ENCODE peak calls at places on chromosome 19, in four cellular contexts. X is GM12878, K is NT2/D1, V is H1. U is an unnamed sample.

GRCh38 chr19:16078759-16079707 is 2.7 kb downstream of the TPM4 start:
- DNase-seq in X (peak), K (no peak), V (no peak), U (peak)

GRCh38 chr19:12834418-12834943 is at the start of gene RTBDN:
- DNase-seq in X (no peak), K (no peak), V (no peak), U (no peak)

GRCh38 chr19:44912854-44913253 is 1.6 kb upstream of the APOC1 start:
- DNase-seq in X (no peak), K (no peak), V (no peak), U (no peak)

GRCh38 chr19:7772752-7773291 is 9.8 kb downstream of the CLEC4M start:
- DNase-seq in X (peak), K (no peak), V (no peak), U (no peak)

GRCh38 chr19:38405276-38405675 is 2.4 kb downstream of the FAM98C start:
- DNase-seq in X (no peak), K (no peak), V (no peak), U (no peak)

GRCh38 chr19:48614436-48615144 is at the start of gene FAM83E:
- DNase-seq in X (no peak), K (no peak), V (no peak), U (peak)

GRCh38 chr19:36008336-36008978 is at the start of gene SYNE4:
- DNase-seq in X (no peak), K (no peak), V (no peak), U (no peak)

GRCh38 chr19:38047641-38048040 is 140.6 kb downstream of the SIPA1L3 start:
- DNase-seq in X (no peak), K (no peak), V (no peak), U (no peak)

GRCh38 chr19:34712606-34713261 is 21.3 kb upstream of the ZNF181 start:
- DNase-seq in X (peak), K (peak), V (peak), U (peak)

GRCh38 chr19:19258589-19259338 is 14.3 kb downstream of the TM6SF2 start:
- DNase-seq in X (no peak), K (no peak), V (no peak), U (no peak)

GRCh38 chr19:610801-611505 is 21.3 kb downstream of the HCN2 start:
- DNase-seq in X (no peak), K (no peak), V (no peak), U (no peak)

GRCh38 chr19:8259142-8259921 is 48.8 kb downstream of the CD320 start:
- DNase-seq in X (no peak), K (no peak), V (no peak), U (no peak)

GRCh38 chr19:53982611-53983010 is 8.8 kb upstream of the CACNG6 start:
- DNase-seq in X (no peak), K (no peak), V (no peak), U (no peak)

GRCh38 chr19:7637374-7638256 is 705 bp downstream of the STXBP2 start:
- DNase-seq in X (no peak), K (no peak), V (no peak), U (no peak)

GRCh38 chr19:43784981-43785808 is 4.4 kb upstream of the KCNN4 start:
- DNase-seq in X (no peak), K (no peak), V (no peak), U (peak)

GRCh38 chr19:48717059-48717395 is 2.5 kb downstream of the MAMSTR start:
- DNase-seq in X (no peak), K (no peak), V (no peak), U (no peak)

GRCh38 chr19:12800344-12800732 is 1.3 kb downstream of the PRDX2 start:
- DNase-seq in X (no peak), K (no peak), V (no peak), U (no peak)

GRCh38 chr19:48102870-48103751 is 7.5 kb downstream of the PLA2G4C start:
- DNase-seq in X (no peak), K (peak), V (no peak), U (peak)

GRCh38 chr19:30371157-30371845 is 883 bp upstream of the ZNF536 start:
- DNase-seq in X (no peak), K (no peak), V (no peak), U (no peak)

GRCh38 chr19:37309834-37310575 is 60.9 kb upstream of the ZNF527 start:
- DNase-seq in X (no peak), K (no peak), V (no peak), U (no peak)

GRCh38 chr19:21850636-21851255 is 14.8 kb upstream of the ZNF43 start:
- DNase-seq in X (no peak), K (no peak), V (no peak), U (no peak)

GRCh38 chr19:22617614-22618325 is 16.4 kb upstream of the ZNF492 start:
- DNase-seq in X (no peak), K (no peak), V (no peak), U (no peak)

GRCh38 chr19:38321646-38322323 is 2.1 kb downstream of the KCNK6 start:
- DNase-seq in X (no peak), K (no peak), V (no peak), U (no peak)

GRCh38 chr19:31127132-31127967 is 221.9 kb downstream of the TSHZ3 start:
- DNase-seq in X (no peak), K (no peak), V (peak), U (no peak)

GRCh38 chr19:29285878-29286277 is 72.9 kb upstream of the UQCRFS1 start:
- DNase-seq in X (no peak), K (peak), V (peak), U (peak)

GRCh38 chr19:8158411-8159074 is 9.2 kb upstream of the FBN3 start:
- DNase-seq in X (peak), K (peak), V (no peak), U (peak)

GRCh38 chr19:24064175-24064574 is 22.8 kb upstream of the ZNF254 start:
- DNase-seq in X (no peak), K (no peak), V (no peak), U (no peak)

GRCh38 chr19:24062222-24062621 is 24.8 kb upstream of the ZNF254 start:
- DNase-seq in X (no peak), K (no peak), V (no peak), U (no peak)

GRCh38 chr19:24065243-24065642 is 21.7 kb upstream of the ZNF254 start:
- DNase-seq in X (no peak), K (no peak), V (no peak), U (no peak)

GRCh38 chr19:24063312-24063711 is 23.7 kb upstream of the ZNF254 start:
- DNase-seq in X (no peak), K (no peak), V (no peak), U (no peak)

DNA sequence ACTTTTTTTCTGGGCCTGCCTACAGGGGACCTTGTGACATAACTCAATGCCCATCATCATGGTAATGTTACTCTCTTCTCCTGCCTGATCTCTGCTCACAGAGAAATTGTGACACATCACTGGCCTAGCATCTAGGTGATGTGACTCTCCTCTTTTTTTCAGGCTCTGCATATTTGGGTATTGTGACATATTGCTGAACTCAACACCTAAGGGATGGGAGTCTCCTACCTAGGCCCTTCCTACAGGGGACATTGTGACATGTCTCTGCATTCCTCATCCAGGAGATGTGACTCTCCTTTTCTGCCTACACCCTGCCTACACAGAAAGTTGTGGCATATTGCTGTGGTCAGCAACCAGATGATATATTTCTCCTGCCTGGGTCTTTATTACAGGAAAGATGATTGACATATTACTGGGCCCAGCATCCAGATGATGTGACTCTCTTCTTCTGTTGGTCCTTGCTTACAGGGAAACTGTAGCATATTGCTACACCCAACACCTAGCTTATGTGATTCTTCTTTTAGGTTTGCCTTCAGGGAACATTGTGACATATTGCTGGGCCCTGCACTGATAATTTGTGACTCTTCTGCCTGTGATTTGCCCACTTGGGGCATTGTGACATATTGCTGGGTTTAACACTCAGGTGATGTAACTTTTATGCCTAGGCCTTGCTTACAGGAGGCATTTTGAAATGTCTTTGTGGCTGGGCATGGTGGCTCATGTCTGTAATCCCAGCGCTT is 21.0 kb upstream of the ZNF254 start:
- DNase-seq in X (no peak), K (no peak), V (no peak), U (no peak)
- TF ChIP-seq SUZ12 in X (no peak), K (no peak), V (no peak), U (no peak)

GRCh38 chr19:20278342-20278741 is 111.3 kb downstream of the ZNF486 start:
- DNase-seq in X (no peak), K (no peak), V (no peak), U (no peak)
- TF ChIP-seq SUZ12 in X (no peak), K (no peak), V (no peak), U (no peak)

GRCh38 chr19:9782282-9782681 is 13.7 kb upstream of the ZNF846 start:
- DNase-seq in X (no peak), K (no peak), V (no peak), U (no peak)
- TF ChIP-seq SUZ12 in X (no peak), K (no peak), V (no peak), U (no peak)

DNA sequence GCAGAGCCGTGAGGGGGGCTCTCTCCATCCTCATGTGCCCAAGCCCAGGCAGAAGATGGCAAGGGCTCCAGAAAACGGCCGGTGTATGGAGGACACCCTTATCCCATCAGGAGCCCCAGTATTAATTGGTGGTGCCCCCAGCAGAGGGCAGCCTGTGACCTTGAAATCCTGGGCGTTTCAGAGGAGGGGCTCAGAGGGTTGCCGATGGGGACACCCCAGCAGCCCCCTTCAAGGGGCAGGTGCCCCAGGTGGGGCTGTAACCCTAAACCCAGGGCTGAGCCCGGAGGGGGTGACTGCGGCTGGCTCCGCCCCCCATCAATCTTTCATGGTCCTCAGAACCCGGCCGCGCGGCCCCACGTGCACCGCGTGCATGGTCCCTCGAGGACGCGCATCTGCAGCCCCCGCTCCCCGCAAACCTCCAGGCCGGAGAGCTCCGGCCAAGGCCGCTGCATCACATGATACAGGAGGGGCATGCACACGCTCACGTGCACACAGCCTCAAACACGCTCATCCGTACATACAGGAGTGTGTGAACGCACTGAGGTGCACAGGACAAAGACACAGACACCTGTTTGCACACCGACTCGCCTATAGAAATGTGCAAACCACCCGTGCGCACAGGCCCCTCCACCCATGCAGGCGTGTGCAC is 959 bp downstream of the RAB3A start:
- DNase-seq in X (no peak), K (no peak), V (no peak), U (no peak)
- TF ChIP-seq SUZ12 in X (no peak), K (no peak), V (no peak), U (no peak)

GRCh38 chr19:46880440-46880839 is 19.6 kb downstream of the ARHGAP35 start:
- DNase-seq in X (no peak), K (no peak), V (no peak), U (no peak)

GRCh38 chr19:46878613-46879375 is 18.0 kb downstream of the ARHGAP35 start:
- DNase-seq in X (no peak), K (no peak), V (no peak), U (no peak)

GRCh38 chr19:46872967-46873366 is 12.2 kb downstream of the ARHGAP35 start:
- DNase-seq in X (no peak), K (no peak), V (no peak), U (no peak)

GRCh38 chr19:46875234-46875633 is 14.4 kb downstream of the ARHGAP35 start:
- DNase-seq in X (no peak), K (no peak), V (no peak), U (no peak)

GRCh38 chr19:46875657-46876056 is 14.9 kb downstream of the ARHGAP35 start:
- DNase-seq in X (no peak), K (no peak), V (no peak), U (no peak)
- TF ChIP-seq SUZ12 in X (no peak), K (no peak), V (no peak), U (no peak)

GRCh38 chr19:4374451-4375163 is 25.7 kb downstream of the SH3GL1 start:
- DNase-seq in X (no peak), K (no peak), V (no peak), U (no peak)
- TF ChIP-seq SUZ12 in X (no peak), K (no peak), V (no peak), U (no peak)

GRCh38 chr19:10315335-10316214 is at the start of gene FDX2:
- DNase-seq in X (peak), K (peak), V (peak), U (peak)
- TF ChIP-seq SUZ12 in X (no peak), K (no peak), V (no peak), U (no peak)

DNA sequence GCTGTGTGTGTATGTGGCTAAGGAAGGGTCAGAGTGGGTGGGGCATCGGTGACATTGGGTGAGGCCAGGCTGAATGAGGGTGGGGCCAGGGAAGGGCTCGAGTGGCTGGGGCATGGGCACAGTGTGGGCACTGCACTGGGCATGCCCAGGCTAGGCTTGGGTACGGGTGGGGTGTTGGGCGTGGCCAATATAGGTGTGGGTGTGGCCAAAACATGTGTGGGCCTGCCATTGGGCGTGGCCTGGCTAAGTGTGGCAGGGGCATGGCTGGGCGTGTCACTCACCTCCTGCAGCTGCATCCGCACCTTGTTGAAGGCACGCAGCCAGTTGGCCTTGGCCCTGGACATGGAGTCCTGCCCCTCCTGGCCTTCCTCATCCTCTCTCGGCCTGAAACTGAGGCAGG is 33.2 kb downstream of the UNC13A start:
- DNase-seq in X (no peak), K (no peak), V (no peak), U (no peak)
- TF ChIP-seq SUZ12 in X (no peak), K (no peak), V (no peak), U (no peak)

GRCh38 chr19:51490676-51491075 is 10.9 kb downstream of the SIGLEC12 start:
- DNase-seq in X (no peak), K (no peak), V (no peak), U (no peak)
- TF ChIP-seq SUZ12 in X (no peak), K (no peak), V (no peak), U (no peak)

GRCh38 chr19:1794424-1795185 is 17.5 kb downstream of the ATP8B3 start:
- DNase-seq in X (no peak), K (peak), V (peak), U (no peak)
- TF ChIP-seq SUZ12 in X (no peak), K (no peak), V (no peak), U (no peak)

U was measured in HEK293T.